ENCODE peak calls at places on chromosomes 11 and 22, in eight cellular contexts. A, H, L, P, E, Q, Y and F are unnamed samples.

GRCh38 chr22:49734882-49735281 is 92.8 kb downstream of the BRD1 start:
- DNase-seq in P (no peak), L (no peak), E (no peak), Q (no peak), Y (no peak), H (no peak), A (no peak), F (no peak)

GRCh38 chr22:50016988-50017700 is 4.6 kb upstream of the IL17REL start:
- DNase-seq in P (no peak), Y (peak), L (no peak), Q (peak), H (peak), A (peak), E (peak), F (no peak)

GRCh38 chr11:44963071-44963575 is 12.4 kb upstream of the TP53I11 start:
- DNase-seq in A (no peak), Q (no peak), P (no peak), Y (no peak), L (no peak), H (no peak), E (no peak), F (peak)

GRCh38 chr22:29710922-29711593 is 8.7 kb upstream of the CABP7 start:
- DNase-seq in H (no peak), L (no peak), E (no peak), Q (no peak), A (no peak), Y (no peak), P (peak), F (no peak)

GRCh38 chr11:12695878-12696277 is 21.7 kb downstream of the TEAD1 start:
- DNase-seq in A (no peak), P (no peak), E (no peak), L (peak), Y (no peak), Q (no peak), H (no peak), F (no peak)

GRCh38 chr11:110891411-110891810 is 179.2 kb upstream of the ARHGAP20 start:
- DNase-seq in L (peak), H (no peak), Y (no peak), Q (no peak), E (no peak), A (peak), P (no peak), F (no peak)

GRCh38 chr11:92492372-92492771 is 267.8 kb downstream of the FAT3 start:
- DNase-seq in A (no peak), Q (no peak), L (no peak), H (no peak), E (no peak), P (no peak), Y (no peak), F (no peak)

GRCh38 chr22:19043111-19044085 is 78.8 kb downstream of the DGCR2 start:
- DNase-seq in Q (no peak), E (peak), Y (no peak), L (peak), P (no peak), H (no peak), A (no peak), F (peak)

GRCh38 chr11:12258451-12258850 is 118.9 kb upstream of the PARVA start:
- DNase-seq in E (no peak), L (peak), Y (no peak), P (no peak), A (peak), H (no peak), Q (no peak), F (no peak)

GRCh38 chr11:8906629-8907028 is 4.4 kb upstream of the AKIP1 start:
- DNase-seq in A (peak), P (no peak), L (peak), Q (no peak), E (no peak), H (no peak), Y (no peak), F (no peak)

GRCh38 chr22:48594757-48595510 is 1232.7 kb downstream of the BRD1 start:
- DNase-seq in E (no peak), L (no peak), Y (no peak), Q (no peak), P (no peak), H (no peak), A (no peak), F (peak)

GRCh38 chr11:36186340-36186739 is 102.9 kb downstream of the COMMD9 start:
- DNase-seq in A (peak), Q (no peak), H (no peak), P (no peak), E (no peak), L (peak), Y (no peak), F (no peak)

GRCh38 chr22:35219012-35219411 is 38.3 kb upstream of the HMGXB4 start:
- DNase-seq in L (peak), Y (no peak), H (no peak), P (no peak), E (no peak), A (peak), Q (no peak), F (no peak)

GRCh38 chr22:36599771-36600170 is 70.8 kb upstream of the EIF3D start:
- DNase-seq in Y (no peak), A (no peak), E (no peak), Q (no peak), L (no peak), H (no peak), P (no peak), F (no peak)

GRCh38 chr11:134032501-134033091 is 36.3 kb upstream of the JAM3 start:
- DNase-seq in L (no peak), A (no peak), E (peak), H (no peak), P (no peak), Y (no peak), Q (peak), F (no peak)

GRCh38 chr22:22935056-22935545 is 47.5 kb downstream of the IGLL5 start:
- DNase-seq in L (no peak), Y (no peak), Q (no peak), P (no peak), H (no peak), E (no peak), A (no peak), F (no peak)

GRCh38 chr11:65575568-65576231 is at the start of gene EHBP1L1:
- DNase-seq in Q (peak), H (peak), Y (peak), L (peak), E (peak), P (peak), A (peak), F (peak)

GRCh38 chr11:92380882-92381281 is 156.3 kb downstream of the FAT3 start:
- DNase-seq in H (no peak), Y (no peak), E (no peak), L (peak), A (peak), Q (no peak), P (no peak), F (no peak)

GRCh38 chr22:46512683-46513082 is 24.7 kb downstream of the CELSR1 start:
- DNase-seq in A (no peak), E (no peak), P (no peak), L (no peak), Y (no peak), Q (no peak), H (no peak), F (no peak)

GRCh38 chr11:30452842-30453241 is 129.9 kb downstream of the ARL14EP start:
- DNase-seq in Q (no peak), P (no peak), Y (no peak), H (no peak), L (no peak), A (no peak), E (no peak), F (no peak)

GRCh38 chr11:96254854-96255253 is 88.1 kb downstream of the MAML2 start:
- DNase-seq in A (no peak), H (no peak), Y (no peak), E (no peak), P (no peak), Q (no peak), L (no peak), F (no peak)

GRCh38 chr11:101441747-101442146 is 142.1 kb downstream of the TRPC6 start:
- DNase-seq in E (peak), Y (no peak), H (no peak), A (no peak), L (no peak), P (peak), Q (no peak), F (no peak)

GRCh38 chr11:133811850-133812685 is 33.2 kb downstream of the SPATA19 start:
- DNase-seq in P (no peak), Q (no peak), Y (no peak), L (no peak), H (no peak), A (no peak), E (no peak), F (no peak)

GRCh38 chr11:38446336-38446735 is 1848.3 kb upstream of the RAG2 start:
- DNase-seq in A (peak), P (no peak), E (no peak), Q (no peak), L (no peak), Y (no peak), H (no peak), F (no peak)

GRCh38 chr22:28903080-28903479 is 19.7 kb downstream of the ZNRF3 start:
- DNase-seq in Q (no peak), A (no peak), E (no peak), P (no peak), Y (no peak), L (no peak), H (no peak), F (peak)